ENCODE peak calls at places on chromosomes 7 and 10, in seven cellular contexts. One of them, this sample, is unnamed.

GRCh38 chr7:38367301-38367700 is 93.9 kb upstream of the TARP start:
- DNase-seq in transverse colon: no peak
- DNase-seq in foreskin fibroblast: no peak
- DNase-seq in cardiac muscle cell: no peak
- DNase-seq in fibroblast of the aortic adventitia: no peak
- DNase-seq in AG10803: no peak
- DNase-seq in epithelial cell of esophagus: no peak
- DNase-seq in this sample: no peak

GRCh38 chr7:8215648-8216047 is 46.3 kb downstream of the ICA1 start:
- DNase-seq in fibroblast of the aortic adventitia: no peak
- DNase-seq in transverse colon: no peak
- DNase-seq in foreskin fibroblast: no peak
- DNase-seq in AG10803: no peak
- DNase-seq in epithelial cell of esophagus: no peak
- DNase-seq in cardiac muscle cell: no peak
- DNase-seq in this sample: no peak

GRCh38 chr7:107564553-107565298 is 955 bp downstream of the DUS4L start:
- DNase-seq in cardiac muscle cell: peak
- DNase-seq in foreskin fibroblast: peak
- DNase-seq in transverse colon: no peak
- DNase-seq in AG10803: peak
- DNase-seq in fibroblast of the aortic adventitia: peak
- DNase-seq in epithelial cell of esophagus: peak
- DNase-seq in this sample: peak

GRCh38 chr7:134374291-134374690 is 57.6 kb upstream of the SLC35B4 start:
- DNase-seq in fibroblast of the aortic adventitia: no peak
- DNase-seq in cardiac muscle cell: no peak
- DNase-seq in AG10803: no peak
- DNase-seq in transverse colon: peak
- DNase-seq in foreskin fibroblast: no peak
- DNase-seq in epithelial cell of esophagus: no peak
- DNase-seq in this sample: no peak

GRCh38 chr10:67841737-67842136 is 3.7 kb upstream of the DNAJC12 start:
- DNase-seq in foreskin fibroblast: no peak
- DNase-seq in AG10803: no peak
- DNase-seq in transverse colon: no peak
- DNase-seq in cardiac muscle cell: no peak
- DNase-seq in epithelial cell of esophagus: no peak
- DNase-seq in fibroblast of the aortic adventitia: no peak
- DNase-seq in this sample: no peak

GRCh38 chr7:105618016-105618296 is 36.7 kb upstream of the EFCAB10 start:
- DNase-seq in epithelial cell of esophagus: no peak
- DNase-seq in AG10803: no peak
- DNase-seq in fibroblast of the aortic adventitia: no peak
- DNase-seq in cardiac muscle cell: no peak
- DNase-seq in transverse colon: no peak
- DNase-seq in foreskin fibroblast: no peak
- DNase-seq in this sample: no peak

GRCh38 chr7:317643-318405 is 27.9 kb downstream of the FOXL3 start:
- DNase-seq in AG10803: no peak
- DNase-seq in transverse colon: no peak
- DNase-seq in epithelial cell of esophagus: no peak
- DNase-seq in foreskin fibroblast: no peak
- DNase-seq in fibroblast of the aortic adventitia: no peak
- DNase-seq in cardiac muscle cell: no peak
- DNase-seq in this sample: no peak

GRCh38 chr10:45000138-45000763 is 472 bp upstream of the ZNF22 start:
- DNase-seq in epithelial cell of esophagus: no peak
- DNase-seq in AG10803: peak
- DNase-seq in fibroblast of the aortic adventitia: peak
- DNase-seq in cardiac muscle cell: peak
- DNase-seq in foreskin fibroblast: peak
- DNase-seq in transverse colon: peak
- DNase-seq in this sample: no peak

GRCh38 chr7:8160250-8160649 is 101.7 kb downstream of the ICA1 start:
- DNase-seq in foreskin fibroblast: no peak
- DNase-seq in epithelial cell of esophagus: no peak
- DNase-seq in transverse colon: no peak
- DNase-seq in cardiac muscle cell: no peak
- DNase-seq in fibroblast of the aortic adventitia: no peak
- DNase-seq in AG10803: no peak
- DNase-seq in this sample: no peak

GRCh38 chr10:93493162-93493561 is 3.2 kb upstream of the CEP55 start:
- DNase-seq in cardiac muscle cell: no peak
- DNase-seq in foreskin fibroblast: no peak
- DNase-seq in transverse colon: no peak
- DNase-seq in epithelial cell of esophagus: no peak
- DNase-seq in fibroblast of the aortic adventitia: no peak
- DNase-seq in AG10803: no peak
- DNase-seq in this sample: no peak

GRCh38 chr7:116271161-116271979 is 61.0 kb downstream of the TES start:
- DNase-seq in fibroblast of the aortic adventitia: peak
- DNase-seq in cardiac muscle cell: peak
- DNase-seq in epithelial cell of esophagus: no peak
- DNase-seq in transverse colon: no peak
- DNase-seq in AG10803: peak
- DNase-seq in foreskin fibroblast: peak
- DNase-seq in this sample: no peak

GRCh38 chr7:29075621-29076020 is 70.7 kb downstream of the CPVL start:
- DNase-seq in cardiac muscle cell: no peak
- DNase-seq in AG10803: no peak
- DNase-seq in epithelial cell of esophagus: no peak
- DNase-seq in fibroblast of the aortic adventitia: no peak
- DNase-seq in foreskin fibroblast: no peak
- DNase-seq in transverse colon: no peak
- DNase-seq in this sample: no peak
- TF ChIP-seq CTCF in cardiac muscle cell: no peak
- TF ChIP-seq CTCF in AG10803: no peak
- TF ChIP-seq CTCF in epithelial cell of esophagus: no peak
- TF ChIP-seq CTCF in fibroblast of the aortic adventitia: no peak
- TF ChIP-seq CTCF in foreskin fibroblast: no peak
- TF ChIP-seq CTCF in transverse colon: no peak
- TF ChIP-seq CTCF in this sample: no peak

GRCh38 chr7:30983914-30984247 is 20.1 kb downstream of the GHRHR start:
- DNase-seq in epithelial cell of esophagus: no peak
- DNase-seq in foreskin fibroblast: no peak
- DNase-seq in cardiac muscle cell: no peak
- DNase-seq in transverse colon: no peak
- DNase-seq in fibroblast of the aortic adventitia: no peak
- DNase-seq in AG10803: no peak
- DNase-seq in this sample: no peak
- TF ChIP-seq CTCF in epithelial cell of esophagus: no peak
- TF ChIP-seq CTCF in foreskin fibroblast: no peak
- TF ChIP-seq CTCF in cardiac muscle cell: no peak
- TF ChIP-seq CTCF in transverse colon: no peak
- TF ChIP-seq CTCF in fibroblast of the aortic adventitia: no peak
- TF ChIP-seq CTCF in AG10803: no peak
- TF ChIP-seq CTCF in this sample: peak

DNA sequence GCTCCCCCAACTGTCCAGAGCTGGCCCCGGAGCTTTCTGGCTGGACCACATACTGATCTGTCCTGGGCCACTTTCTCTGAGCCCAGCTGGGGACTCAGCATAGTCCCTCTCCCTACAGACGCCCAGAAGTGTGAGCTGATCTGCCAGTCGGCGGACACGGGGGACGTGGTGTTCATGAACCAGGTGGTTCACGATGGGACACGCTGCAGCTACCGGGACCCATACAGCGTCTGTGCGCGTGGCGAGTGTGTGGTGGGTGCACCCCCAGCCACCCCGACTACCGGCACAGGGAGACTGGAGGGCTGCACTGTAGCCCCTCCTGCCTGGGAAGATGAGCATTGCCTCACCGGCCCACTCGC is 41.8 kb downstream of the TBATA start:
- DNase-seq in transverse colon: no peak
- DNase-seq in cardiac muscle cell: no peak
- DNase-seq in fibroblast of the aortic adventitia: no peak
- DNase-seq in epithelial cell of esophagus: no peak
- DNase-seq in foreskin fibroblast: no peak
- DNase-seq in AG10803: no peak
- DNase-seq in this sample: no peak
- TF ChIP-seq CTCF in transverse colon: no peak
- TF ChIP-seq CTCF in cardiac muscle cell: no peak
- TF ChIP-seq CTCF in fibroblast of the aortic adventitia: no peak
- TF ChIP-seq CTCF in epithelial cell of esophagus: no peak
- TF ChIP-seq CTCF in foreskin fibroblast: no peak
- TF ChIP-seq CTCF in AG10803: no peak
- TF ChIP-seq CTCF in this sample: no peak

DNA sequence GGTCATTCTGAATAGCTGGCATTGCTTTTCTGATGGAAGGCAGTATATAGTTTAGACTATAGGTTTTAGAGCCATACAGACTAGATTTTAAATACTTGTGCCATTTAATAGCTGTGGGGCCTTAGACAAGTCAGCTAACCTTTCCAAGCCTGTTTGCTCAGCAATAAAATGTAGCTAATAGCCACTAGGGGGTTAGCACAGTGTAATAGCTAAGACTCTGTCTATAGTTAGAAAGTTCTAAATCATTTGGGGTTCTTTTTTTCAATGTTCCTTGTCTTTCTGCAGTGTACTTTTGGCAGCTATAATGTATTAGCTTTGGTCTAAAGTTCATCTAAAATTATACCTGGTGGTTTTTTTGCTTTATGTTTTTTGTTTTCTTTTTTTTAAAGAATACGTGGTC is 7.5 kb upstream of the KIFBP start:
- DNase-seq in fibroblast of the aortic adventitia: no peak
- DNase-seq in cardiac muscle cell: peak
- DNase-seq in epithelial cell of esophagus: peak
- DNase-seq in AG10803: no peak
- DNase-seq in transverse colon: no peak
- DNase-seq in foreskin fibroblast: no peak
- DNase-seq in this sample: no peak
- TF ChIP-seq CTCF in fibroblast of the aortic adventitia: no peak
- TF ChIP-seq CTCF in cardiac muscle cell: peak
- TF ChIP-seq CTCF in epithelial cell of esophagus: peak
- TF ChIP-seq CTCF in AG10803: peak
- TF ChIP-seq CTCF in transverse colon: peak
- TF ChIP-seq CTCF in foreskin fibroblast: peak
- TF ChIP-seq CTCF in this sample: peak

DNA sequence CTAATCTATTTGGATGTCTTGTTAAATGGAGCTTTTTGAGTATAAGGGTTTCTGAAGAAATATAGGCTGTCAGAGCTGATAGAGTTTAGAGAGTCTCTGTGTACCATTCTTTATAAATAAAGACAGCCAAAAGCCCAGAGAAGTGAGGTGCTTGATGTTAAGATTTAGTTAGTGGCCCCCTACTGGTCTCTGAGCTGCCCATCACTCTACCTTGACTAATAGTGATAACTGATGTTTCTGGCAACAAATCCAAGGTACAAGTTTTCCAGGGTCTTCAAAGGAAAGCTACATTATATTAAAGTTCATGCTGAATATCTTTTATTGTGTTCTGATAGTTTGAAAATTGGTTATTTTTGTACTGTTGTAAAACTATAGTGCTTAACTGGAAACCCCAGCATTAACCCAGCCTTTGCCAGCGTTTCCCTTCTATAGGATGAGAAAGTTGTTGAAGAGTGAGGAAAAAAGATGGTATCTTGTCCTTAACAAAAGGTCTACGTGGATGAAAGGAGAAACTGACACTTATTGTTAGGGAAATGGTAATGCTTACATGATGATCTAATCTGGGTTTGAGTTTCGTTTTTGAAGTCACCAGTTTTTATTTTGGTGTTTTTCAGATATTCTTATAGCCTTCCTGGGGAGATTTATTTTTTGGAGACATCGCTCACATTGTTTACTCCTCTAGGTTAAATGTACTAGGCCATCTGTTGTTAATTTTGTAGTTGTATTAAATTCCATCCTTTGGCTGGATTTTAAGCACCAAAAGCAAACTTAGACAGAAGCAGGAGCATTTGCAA is 79.0 kb downstream of the AUTS2 start:
- DNase-seq in cardiac muscle cell: no peak
- DNase-seq in AG10803: peak
- DNase-seq in epithelial cell of esophagus: no peak
- DNase-seq in transverse colon: no peak
- DNase-seq in foreskin fibroblast: no peak
- DNase-seq in fibroblast of the aortic adventitia: no peak
- DNase-seq in this sample: no peak
- TF ChIP-seq CTCF in cardiac muscle cell: peak
- TF ChIP-seq CTCF in AG10803: peak
- TF ChIP-seq CTCF in epithelial cell of esophagus: no peak
- TF ChIP-seq CTCF in transverse colon: no peak
- TF ChIP-seq CTCF in foreskin fibroblast: no peak
- TF ChIP-seq CTCF in fibroblast of the aortic adventitia: no peak
- TF ChIP-seq CTCF in this sample: no peak

GRCh38 chr7:93178213-93178612 is 30.0 kb upstream of the SAMD9L start:
- DNase-seq in epithelial cell of esophagus: peak
- DNase-seq in fibroblast of the aortic adventitia: peak
- DNase-seq in cardiac muscle cell: peak
- DNase-seq in foreskin fibroblast: peak
- DNase-seq in transverse colon: no peak
- DNase-seq in AG10803: no peak
- DNase-seq in this sample: peak
- TF ChIP-seq CTCF in epithelial cell of esophagus: peak
- TF ChIP-seq CTCF in fibroblast of the aortic adventitia: peak
- TF ChIP-seq CTCF in cardiac muscle cell: peak
- TF ChIP-seq CTCF in foreskin fibroblast: no peak
- TF ChIP-seq CTCF in transverse colon: peak
- TF ChIP-seq CTCF in AG10803: peak
- TF ChIP-seq CTCF in this sample: peak